ENCODE peak calls at places on chromosomes 4 and X, in nine cellular contexts. U is HepG2; N is stimulated activated CD4-positive, alpha-beta T cell treated with anti-CD3 and anti-CD28 coated beads, Interleukin-15, amount 100 ng/mL, for 1 hour; B is GM23248; M is CD4-positive, alpha-beta T cell; A is neural crest cell; Z is IMR-90; R is B cell; P is MCF 10A. D is an unnamed sample.

GRCh38 chrX:134294548-134294947 is 57.6 kb downstream of the CCDC160 start:
- DNase-seq in M (no peak), B (peak; percentile 17), A (no peak), P (peak; percentile 13), Z (peak; percentile 2), U (no peak), N (no peak), R (no peak), D (no peak)

GRCh38 chrX:12767856-12768255 is 23.4 kb upstream of the PRPS2 start:
- DNase-seq in B (no peak), Z (no peak), N (no peak), P (no peak), M (no peak), R (no peak), U (no peak), A (no peak), D (no peak)

GRCh38 chr4:188106454-188106853 is 2.9 kb downstream of the TRIML2 start:
- DNase-seq in N (no peak), R (no peak), Z (no peak), B (no peak), M (no peak), P (no peak), U (no peak), A (no peak), D (no peak)

GRCh38 chrX:9534686-9535085 is 69.8 kb downstream of the TBL1X start:
- DNase-seq in B (peak; percentile 51), Z (peak; percentile 19), N (no peak), U (peak; percentile 9), A (no peak), R (no peak), P (peak; percentile 63), M (no peak), D (peak; percentile 9)

GRCh38 chr4:107265859-107266258 is 229.7 kb upstream of the DKK2 start:
- DNase-seq in A (no peak), P (no peak), N (no peak), U (no peak), R (no peak), B (no peak), Z (no peak), M (no peak), D (no peak)

GRCh38 chr4:148831945-148832344 is 389.7 kb upstream of the NR3C2 start:
- DNase-seq in U (no peak), B (peak; percentile 92), M (no peak), R (no peak), N (no peak), P (peak; percentile 66), A (no peak), Z (peak; percentile 96), D (peak; percentile 68)

GRCh38 chr4:37890501-37891220 is at the start of gene TBC1D1:
- DNase-seq in R (peak; percentile 69), Z (no peak), N (peak; percentile 27), M (peak; percentile 18), P (peak; percentile 38), U (no peak), B (peak; percentile 31), A (no peak), D (peak; percentile 41)

GRCh38 chr4:8504279-8505007 is 63.9 kb downstream of the TRMT44 start:
- DNase-seq in A (no peak), U (peak; percentile 10), B (no peak), R (no peak), M (no peak), P (peak; percentile 51), Z (no peak), N (no peak), D (no peak)

GRCh38 chr4:124325676-124326075 is 386.9 kb downstream of the ANKRD50 start:
- DNase-seq in R (no peak), M (no peak), Z (no peak), B (no peak), U (no peak), A (no peak), N (no peak), P (no peak), D (no peak)

GRCh38 chrX:67726028-67726427 is 182.2 kb downstream of the AR start:
- DNase-seq in M (no peak), A (no peak), P (no peak), R (no peak), U (no peak), N (no peak), Z (no peak), B (no peak), D (no peak)

GRCh38 chrX:1420371-1420770 is 28.5 kb upstream of the SLC25A6 start:
- DNase-seq in M (no peak), N (no peak), Z (no peak), U (no peak), P (no peak), A (no peak), R (no peak), B (no peak), D (no peak)

GRCh38 chrX:47030339-47030738 is 47.9 kb upstream of the RGN start:
- DNase-seq in A (peak; percentile 41), B (peak; percentile 58), R (no peak), M (no peak), U (peak; percentile 53), N (no peak), P (peak; percentile 77), Z (peak; percentile 68), D (peak; percentile 57)

GRCh38 chr4:139617702-139618490 is 47.7 kb upstream of the MGST2 start:
- DNase-seq in R (no peak), B (peak; percentile 61), U (peak; percentile 28), Z (no peak), N (no peak), P (no peak), M (no peak), A (no peak), D (peak; percentile 32)

GRCh38 chr4:26719954-26720552 is 136.2 kb downstream of the TBC1D19 start:
- DNase-seq in U (no peak), P (peak; percentile 35), Z (peak; percentile 63), R (no peak), M (no peak), B (peak; percentile 64), N (no peak), A (no peak), D (peak; percentile 21)

GRCh38 chr4:167544391-167544790 is 310.1 kb upstream of the SPOCK3 start:
- DNase-seq in B (no peak), U (no peak), A (no peak), Z (no peak), N (no peak), R (no peak), P (no peak), M (no peak), D (peak; percentile 21)

GRCh38 chr4:151098191-151098590 is 1.2 kb upstream of the RPS3A start:
- DNase-seq in N (no peak), R (peak; percentile 40), U (no peak), A (no peak), Z (no peak), B (no peak), M (no peak), P (no peak), D (no peak)

GRCh38 chrX:101386542-101386885 is 523 bp upstream of the BTK start:
- DNase-seq in P (no peak), Z (no peak), N (no peak), A (no peak), R (no peak), U (no peak), B (no peak), M (no peak), D (no peak)

GRCh38 chr4:26912069-26912468 is 51.4 kb downstream of the STIM2 start:
- DNase-seq in P (no peak), M (no peak), Z (no peak), U (no peak), R (no peak), A (no peak), N (no peak), B (peak; percentile 29), D (no peak)

GRCh38 chr4:119329837-119330620 is 8.1 kb upstream of the FABP2 start:
- DNase-seq in R (no peak), U (no peak), P (no peak), A (no peak), M (no peak), B (no peak), N (no peak), Z (no peak), D (no peak)

GRCh38 chr4:56158483-56158882 is 209.7 kb downstream of the CEP135 start:
- DNase-seq in B (no peak), U (no peak), R (no peak), N (no peak), A (no peak), Z (no peak), M (no peak), P (no peak), D (no peak)

GRCh38 chr4:11487876-11488545 is 59.3 kb upstream of the HS3ST1 start:
- DNase-seq in N (no peak), B (no peak), A (no peak), M (no peak), R (no peak), U (no peak), Z (no peak), P (peak; percentile 47), D (no peak)

GRCh38 chr4:102598102-102598758 is 97.1 kb downstream of the NFKB1 start:
- DNase-seq in N (no peak), P (no peak), A (no peak), U (no peak), Z (peak; percentile 45), B (peak; percentile 40), R (no peak), M (no peak), D (peak; percentile 9)

GRCh38 chr4:38145741-38146140 is 185.5 kb downstream of the PTTG2 start:
- DNase-seq in P (no peak), Z (peak; percentile 98), M (no peak), A (no peak), U (no peak), R (no peak), B (peak; percentile 84), N (no peak), D (peak; percentile 76)

GRCh38 chrX:4932790-4933189 is 1219.3 kb upstream of the PRKX start:
- DNase-seq in Z (no peak), U (no peak), P (peak; percentile 21), M (no peak), N (no peak), B (no peak), R (no peak), A (no peak), D (no peak)